ENCODE peak calls at places on chromosomes 3 and 15, in eight cellular contexts. N, W, Y, B, L, E, J and C are unnamed samples.

GRCh38 chr15:94363382-94363781 is 132.0 kb downstream of the MCTP2 start:
- DNase-seq in N (no peak), W (no peak), Y (no peak), B (no peak), L (no peak), E (no peak), J (no peak), C (no peak)

GRCh38 chr3:49747792-49748480 is 24.2 kb upstream of the GMPPB start:
- DNase-seq in N (no peak), W (no peak), Y (no peak), B (peak; percentile 36), L (peak; percentile 63), E (peak; percentile 56), J (no peak), C (no peak)

GRCh38 chr15:51255533-51255932 is 82.9 kb downstream of the CYP19A1 start:
- DNase-seq in N (no peak), W (no peak), Y (no peak), B (no peak), L (no peak), E (no peak), J (no peak), C (no peak)

GRCh38 chr3:81549831-81550230 is 211.6 kb downstream of the GBE1 start:
- DNase-seq in N (no peak), W (no peak), Y (no peak), B (no peak), L (no peak), E (no peak), J (no peak), C (no peak)

GRCh38 chr3:72629191-72629611 is 219.0 kb downstream of the SHQ1 start:
- DNase-seq in N (no peak), W (no peak), Y (no peak), B (no peak), L (no peak), E (peak; percentile 3), J (no peak), C (peak; percentile 51)

GRCh38 chr15:31758126-31758525 is 272.2 kb upstream of the CHRNA7 start:
- DNase-seq in N (no peak), W (no peak), Y (no peak), B (peak; percentile 65), L (no peak), E (peak; percentile 28), J (peak; percentile 37), C (no peak)

GRCh38 chr15:101386006-101386405 is 91.0 kb upstream of the SNRPA1 start:
- DNase-seq in N (no peak), W (no peak), Y (no peak), B (no peak), L (no peak), E (no peak), J (no peak), C (no peak)

GRCh38 chr3:61547625-61548024 is 13.7 kb upstream of the PTPRG start:
- DNase-seq in N (no peak), W (no peak), Y (no peak), B (no peak), L (no peak), E (no peak), J (no peak), C (no peak)

GRCh38 chr15:36926422-36926815 is 173.9 kb downstream of the MEIS2 start:
- DNase-seq in N (no peak), W (no peak), Y (no peak), B (no peak), L (no peak), E (no peak), J (no peak), C (no peak)

GRCh38 chr3:53594276-53594675 is 99.9 kb downstream of the CACNA1D start:
- DNase-seq in N (no peak), W (no peak), Y (no peak), B (peak; percentile 32), L (no peak), E (no peak), J (no peak), C (no peak)

GRCh38 chr3:126104742-126105605 is 21.1 kb upstream of the SLC41A3 start:
- DNase-seq in N (no peak), W (no peak), Y (no peak), B (peak; percentile 38), L (peak; percentile 80), E (no peak), J (no peak), C (peak; percentile 38)

GRCh38 chr15:55555089-55555488 is 33.1 kb downstream of the PYGO1 start:
- DNase-seq in N (no peak), W (no peak), Y (no peak), B (no peak), L (no peak), E (no peak), J (no peak), C (no peak)

GRCh38 chr15:28984421-28985375 is 98.9 kb downstream of the APBA2 start:
- DNase-seq in N (no peak), W (peak; percentile 71), Y (no peak), B (no peak), L (peak; percentile 79), E (peak; percentile 60), J (no peak), C (no peak)

GRCh38 chr3:31614162-31614921 is 81.6 kb downstream of the STT3B start:
- DNase-seq in N (no peak), W (no peak), Y (no peak), B (no peak), L (no peak), E (no peak), J (no peak), C (no peak)

GRCh38 chr3:102471001-102471400 is 36.2 kb downstream of the ZPLD1 start:
- DNase-seq in N (no peak), W (no peak), Y (no peak), B (no peak), L (no peak), E (no peak), J (no peak), C (no peak)

GRCh38 chr3:149252272-149252671 is 30.6 kb upstream of the CP start:
- DNase-seq in N (no peak), W (no peak), Y (no peak), B (no peak), L (no peak), E (no peak), J (no peak), C (no peak)

GRCh38 chr3:171489348-171489747 is 29.1 kb upstream of the TNIK start:
- DNase-seq in N (no peak), W (no peak), Y (no peak), B (no peak), L (no peak), E (no peak), J (no peak), C (no peak)

GRCh38 chr15:89361451-89362202 is 27.0 kb upstream of the POLG start:
- DNase-seq in N (peak; percentile 49), W (peak; percentile 92), Y (no peak), B (no peak), L (no peak), E (peak; percentile 70), J (peak; percentile 61), C (no peak)
- TF ChIP-seq CTCF in N (no peak), W (no peak), Y (no peak), B (no peak), L (no peak), E (no peak), J (no peak), C (no peak)

DNA sequence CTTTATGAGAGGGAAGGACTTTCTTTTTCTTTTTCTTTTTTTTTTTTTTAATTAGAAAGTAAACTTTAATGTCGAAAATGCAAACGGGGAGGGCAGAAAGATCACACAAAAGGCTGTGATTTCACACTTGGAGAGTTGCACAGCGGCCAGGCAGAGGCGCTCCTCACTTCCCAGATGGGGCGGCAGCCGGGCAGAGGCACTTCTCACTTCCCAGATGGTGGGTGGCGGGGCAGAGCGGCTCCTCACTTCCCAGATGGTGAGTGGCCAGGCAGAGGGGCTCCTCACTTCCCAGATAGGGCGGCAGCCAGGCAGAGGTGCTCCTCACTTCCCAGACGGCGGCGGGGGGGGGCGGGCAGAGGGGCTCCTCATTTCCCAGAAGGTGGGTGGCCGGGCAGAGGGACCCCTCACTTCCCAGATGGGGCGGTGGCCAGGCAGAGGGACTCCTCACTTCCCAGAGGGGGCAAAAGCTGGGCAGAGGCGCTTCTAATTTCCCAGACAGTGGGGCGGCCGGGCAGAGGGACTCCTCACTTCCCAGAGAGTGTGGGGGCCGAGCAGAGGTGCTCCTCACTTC is 88.6 kb downstream of the ATP2B2 start:
- DNase-seq in N (no peak), W (no peak), Y (no peak), B (no peak), L (no peak), E (no peak), J (no peak), C (no peak)
- TF ChIP-seq CTCF in N (no peak), W (no peak), Y (peak; percentile 34), B (no peak), L (no peak), E (no peak), J (no peak), C (no peak)

GRCh38 chr3:113275876-113276580 is 64.7 kb downstream of the BOC start:
- DNase-seq in N (peak; percentile 32), W (peak; percentile 23), Y (no peak), B (peak; percentile 78), L (no peak), E (peak; percentile 72), J (no peak), C (peak; percentile 70)
- TF ChIP-seq CTCF in N (no peak), W (peak; percentile 24), Y (no peak), B (no peak), L (peak; percentile 60), E (no peak), J (no peak), C (no peak)

GRCh38 chr3:22451501-22451900 is 700.5 kb upstream of the ZNF385D start:
- DNase-seq in N (no peak), W (no peak), Y (no peak), B (no peak), L (no peak), E (no peak), J (no peak), C (no peak)
- TF ChIP-seq CTCF in N (no peak), W (no peak), Y (no peak), B (no peak), L (no peak), E (no peak), J (no peak), C (no peak)

GRCh38 chr3:9890249-9891071 is at the start of gene JAGN1:
- DNase-seq in N (peak; percentile 85), W (peak; percentile 93), Y (peak; percentile 58), B (peak; percentile 91), L (peak; percentile 95), E (peak; percentile 93), J (peak; percentile 91), C (peak; percentile 85)
- TF ChIP-seq CTCF in N (no peak), W (no peak), Y (no peak), B (peak; percentile 37), L (no peak), E (no peak), J (no peak), C (no peak)

DNA sequence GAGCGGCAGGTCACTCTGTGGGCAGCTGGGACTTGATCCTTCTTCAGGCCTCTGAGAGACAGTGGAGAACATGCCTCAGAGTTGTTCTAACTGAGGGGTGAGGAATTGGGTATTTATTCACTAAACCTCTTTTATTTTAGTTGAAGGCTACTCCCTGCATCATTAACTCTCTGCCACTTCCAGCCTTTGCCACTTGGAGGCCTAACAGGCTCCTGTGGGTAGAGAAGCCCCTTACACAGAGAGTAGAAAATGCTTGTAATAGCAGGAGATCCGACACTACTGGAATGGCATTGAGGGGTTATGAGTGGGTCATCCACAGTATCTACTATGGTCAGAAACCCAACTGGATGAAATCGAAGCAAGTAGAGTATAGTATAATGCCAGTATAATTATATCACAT is 81.7 kb downstream of the RYR3 start:
- DNase-seq in N (no peak), W (no peak), Y (no peak), B (no peak), L (no peak), E (no peak), J (no peak), C (no peak)
- TF ChIP-seq CTCF in N (no peak), W (no peak), Y (no peak), B (no peak), L (no peak), E (no peak), J (no peak), C (no peak)